ENCODE peak calls at places on chromosomes 5 and 9, in nine cellular contexts. One of them, this sample, is unnamed.

GRCh38 chr5:174755103-174755502 is 30.7 kb downstream of the MSX2 start:
- DNase-seq in GM12878: no peak
- DNase-seq in K562: no peak
- DNase-seq in transverse colon: no peak
- DNase-seq in prostate gland: no peak
- DNase-seq in HL-60: no peak
- DNase-seq in spleen: no peak
- DNase-seq in breast epithelium: no peak
- DNase-seq in HCT116: no peak
- DNase-seq in this sample: no peak

GRCh38 chr5:32542216-32543059 is 42.9 kb upstream of the SUB1 start:
- DNase-seq in GM12878: peak; percentile 97
- DNase-seq in K562: no peak
- DNase-seq in HL-60: peak; percentile 78
- DNase-seq in spleen: no peak
- DNase-seq in HCT116: no peak
- DNase-seq in transverse colon: no peak
- DNase-seq in breast epithelium: no peak
- DNase-seq in prostate gland: no peak
- DNase-seq in this sample: no peak

GRCh38 chr9:73199886-73200285 is 48.2 kb downstream of the ANXA1 start:
- DNase-seq in HL-60: no peak
- DNase-seq in transverse colon: no peak
- DNase-seq in spleen: no peak
- DNase-seq in HCT116: peak; percentile 43
- DNase-seq in K562: peak; percentile 4
- DNase-seq in breast epithelium: no peak
- DNase-seq in GM12878: no peak
- DNase-seq in prostate gland: peak; percentile 50
- DNase-seq in this sample: no peak

GRCh38 chr5:388266-389196 is 54.4 kb upstream of the EXOC3 start:
- DNase-seq in breast epithelium: peak; percentile 41
- DNase-seq in HL-60: no peak
- DNase-seq in prostate gland: peak; percentile 3
- DNase-seq in K562: no peak
- DNase-seq in HCT116: no peak
- DNase-seq in spleen: peak; percentile 71
- DNase-seq in GM12878: no peak
- DNase-seq in transverse colon: no peak
- DNase-seq in this sample: no peak

GRCh38 chr5:135308752-135309151 is 90.3 kb downstream of the MACROH2A1 start:
- DNase-seq in K562: no peak
- DNase-seq in breast epithelium: no peak
- DNase-seq in prostate gland: peak; percentile 2
- DNase-seq in transverse colon: no peak
- DNase-seq in HCT116: no peak
- DNase-seq in GM12878: no peak
- DNase-seq in HL-60: no peak
- DNase-seq in spleen: no peak
- DNase-seq in this sample: no peak

GRCh38 chr9:25472085-25472607 is 206.1 kb downstream of the TUSC1 start:
- DNase-seq in K562: no peak
- DNase-seq in GM12878: no peak
- DNase-seq in breast epithelium: no peak
- DNase-seq in spleen: no peak
- DNase-seq in HCT116: no peak
- DNase-seq in prostate gland: no peak
- DNase-seq in HL-60: no peak
- DNase-seq in transverse colon: no peak
- DNase-seq in this sample: no peak

GRCh38 chr5:99059685-99060084 is 130.9 kb upstream of the CHD1 start:
- DNase-seq in HCT116: no peak
- DNase-seq in K562: no peak
- DNase-seq in breast epithelium: no peak
- DNase-seq in HL-60: no peak
- DNase-seq in spleen: no peak
- DNase-seq in GM12878: no peak
- DNase-seq in prostate gland: no peak
- DNase-seq in transverse colon: no peak
- DNase-seq in this sample: no peak

GRCh38 chr5:1668141-1668721 is 131.4 kb downstream of the MRPL36 start:
- DNase-seq in K562: peak; percentile 54
- DNase-seq in breast epithelium: peak; percentile 15
- DNase-seq in HCT116: no peak
- DNase-seq in prostate gland: no peak
- DNase-seq in GM12878: no peak
- DNase-seq in spleen: no peak
- DNase-seq in HL-60: no peak
- DNase-seq in transverse colon: no peak
- DNase-seq in this sample: no peak

GRCh38 chr5:102561894-102562760 is 63.3 kb upstream of the SLCO6A1 start:
- DNase-seq in GM12878: no peak
- DNase-seq in breast epithelium: no peak
- DNase-seq in spleen: no peak
- DNase-seq in K562: peak; percentile 14
- DNase-seq in HL-60: no peak
- DNase-seq in prostate gland: no peak
- DNase-seq in HCT116: peak; percentile 48
- DNase-seq in transverse colon: peak; percentile 11
- DNase-seq in this sample: no peak

GRCh38 chr5:62431735-62432617 is 19.4 kb downstream of the IPO11 start:
- DNase-seq in HCT116: no peak
- DNase-seq in GM12878: no peak
- DNase-seq in HL-60: no peak
- DNase-seq in K562: no peak
- DNase-seq in transverse colon: peak; percentile 14
- DNase-seq in prostate gland: no peak
- DNase-seq in breast epithelium: no peak
- DNase-seq in spleen: no peak
- DNase-seq in this sample: no peak

GRCh38 chr5:167888395-167888794 is 403.1 kb upstream of the WWC1 start:
- DNase-seq in GM12878: no peak
- DNase-seq in transverse colon: no peak
- DNase-seq in spleen: no peak
- DNase-seq in K562: no peak
- DNase-seq in breast epithelium: no peak
- DNase-seq in HL-60: no peak
- DNase-seq in HCT116: no peak
- DNase-seq in prostate gland: no peak
- DNase-seq in this sample: no peak

GRCh38 chr5:143496928-143497327 is 93.4 kb upstream of the NR3C1 start:
- DNase-seq in transverse colon: no peak
- DNase-seq in K562: no peak
- DNase-seq in prostate gland: no peak
- DNase-seq in spleen: no peak
- DNase-seq in GM12878: no peak
- DNase-seq in HCT116: no peak
- DNase-seq in breast epithelium: no peak
- DNase-seq in HL-60: no peak
- DNase-seq in this sample: no peak

GRCh38 chr5:137672001-137672400 is 63.9 kb downstream of the KLHL3 start:
- DNase-seq in HL-60: no peak
- DNase-seq in transverse colon: peak; percentile 10
- DNase-seq in HCT116: no peak
- DNase-seq in GM12878: no peak
- DNase-seq in K562: no peak
- DNase-seq in breast epithelium: no peak
- DNase-seq in prostate gland: no peak
- DNase-seq in spleen: no peak
- DNase-seq in this sample: no peak

GRCh38 chr5:75281716-75282465 is 45.2 kb upstream of the ANKRD31 start:
- DNase-seq in K562: no peak
- DNase-seq in HCT116: peak; percentile 81
- DNase-seq in HL-60: no peak
- DNase-seq in transverse colon: no peak
- DNase-seq in spleen: no peak
- DNase-seq in prostate gland: no peak
- DNase-seq in breast epithelium: no peak
- DNase-seq in GM12878: no peak
- DNase-seq in this sample: no peak

GRCh38 chr5:142661957-142662356 is 23.9 kb downstream of the FGF1 start:
- DNase-seq in breast epithelium: no peak
- DNase-seq in K562: no peak
- DNase-seq in transverse colon: no peak
- DNase-seq in HL-60: no peak
- DNase-seq in HCT116: no peak
- DNase-seq in spleen: no peak
- DNase-seq in GM12878: no peak
- DNase-seq in prostate gland: no peak
- DNase-seq in this sample: no peak

GRCh38 chr5:81948349-81948748 is 23.5 kb upstream of the ATG10 start:
- DNase-seq in HCT116: no peak
- DNase-seq in prostate gland: no peak
- DNase-seq in GM12878: no peak
- DNase-seq in breast epithelium: no peak
- DNase-seq in HL-60: no peak
- DNase-seq in K562: no peak
- DNase-seq in spleen: no peak
- DNase-seq in transverse colon: no peak
- DNase-seq in this sample: no peak

GRCh38 chr5:139481580-139482049 is 943 bp downstream of the STING1 start:
- DNase-seq in GM12878: no peak
- DNase-seq in breast epithelium: peak; percentile 25
- DNase-seq in spleen: peak; percentile 78
- DNase-seq in HL-60: no peak
- DNase-seq in K562: peak; percentile 43
- DNase-seq in HCT116: no peak
- DNase-seq in prostate gland: no peak
- DNase-seq in transverse colon: peak; percentile 39
- DNase-seq in this sample: no peak

GRCh38 chr5:139486201-139486600 is 3.6 kb upstream of the STING1 start:
- DNase-seq in GM12878: no peak
- DNase-seq in HL-60: no peak
- DNase-seq in transverse colon: no peak
- DNase-seq in HCT116: no peak
- DNase-seq in breast epithelium: no peak
- DNase-seq in spleen: no peak
- DNase-seq in K562: peak; percentile 7
- DNase-seq in prostate gland: no peak
- DNase-seq in this sample: no peak

GRCh38 chr5:139488269-139488668 is 5.7 kb upstream of the STING1 start:
- DNase-seq in transverse colon: peak; percentile 25
- DNase-seq in breast epithelium: no peak
- DNase-seq in spleen: peak; percentile 77
- DNase-seq in HCT116: no peak
- DNase-seq in HL-60: no peak
- DNase-seq in GM12878: no peak
- DNase-seq in K562: peak; percentile 7
- DNase-seq in prostate gland: no peak
- DNase-seq in this sample: no peak

GRCh38 chr5:139481122-139481533 is 1.4 kb downstream of the STING1 start:
- DNase-seq in GM12878: no peak
- DNase-seq in prostate gland: peak; percentile 42
- DNase-seq in spleen: peak; percentile 78
- DNase-seq in HL-60: no peak
- DNase-seq in K562: peak; percentile 52
- DNase-seq in breast epithelium: peak; percentile 31
- DNase-seq in transverse colon: no peak
- DNase-seq in HCT116: no peak
- DNase-seq in this sample: no peak

DNA sequence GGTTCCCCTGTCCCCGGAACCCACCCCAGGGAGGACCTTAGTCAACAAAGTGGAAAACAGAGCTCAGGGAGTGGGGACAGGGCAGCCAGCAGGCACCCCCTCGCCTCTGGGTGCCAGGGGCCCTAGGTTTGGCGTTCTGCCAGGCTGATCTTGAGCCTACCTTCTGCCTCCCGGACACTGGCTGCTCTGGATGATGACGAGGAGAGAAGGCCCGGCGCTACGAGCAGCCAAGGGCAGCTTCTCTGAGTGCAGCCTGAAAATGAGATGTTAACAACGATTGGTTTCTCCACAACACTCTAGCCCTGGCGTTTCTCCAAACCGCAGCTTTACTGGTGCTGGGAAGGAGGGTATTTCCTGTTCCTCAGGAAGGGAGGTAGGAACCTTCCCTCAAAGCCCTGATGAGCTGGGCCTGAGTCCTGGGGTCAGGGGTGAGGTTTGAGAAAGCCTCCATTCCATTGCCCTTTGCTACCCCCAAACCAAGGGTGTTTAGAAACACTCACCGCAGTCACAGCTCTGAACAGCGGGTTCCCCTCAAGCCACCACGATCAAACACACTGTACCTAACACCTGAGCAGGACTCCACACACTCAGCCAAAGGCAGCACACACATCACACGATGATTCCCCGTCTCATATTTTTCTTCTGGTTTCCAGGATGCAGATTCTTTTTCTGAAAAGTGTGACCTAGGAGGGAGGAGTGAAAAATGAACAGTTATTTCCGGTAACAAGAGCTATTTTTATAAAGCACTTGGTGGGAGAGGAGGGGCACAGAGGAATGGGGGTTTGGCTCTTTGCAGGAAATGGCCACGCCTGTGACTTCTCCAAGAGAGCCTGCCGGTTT is at the start of gene STING1:
- DNase-seq in HCT116: peak; percentile 71
- DNase-seq in K562: peak; percentile 76
- DNase-seq in transverse colon: peak; percentile 89
- DNase-seq in spleen: peak; percentile 88
- DNase-seq in breast epithelium: peak; percentile 91
- DNase-seq in HL-60: peak; percentile 83
- DNase-seq in GM12878: peak; percentile 41
- DNase-seq in prostate gland: peak; percentile 89
- DNase-seq in this sample: no peak
- TF ChIP-seq POLR2AphosphoS5 in HCT116: peak; percentile 66
- TF ChIP-seq POLR2AphosphoS5 in K562: peak; percentile 68
- TF ChIP-seq POLR2AphosphoS5 in transverse colon: peak; percentile 25
- TF ChIP-seq POLR2AphosphoS5 in spleen: peak; percentile 72
- TF ChIP-seq POLR2AphosphoS5 in breast epithelium: peak; percentile 50
- TF ChIP-seq POLR2AphosphoS5 in HL-60: peak; percentile 62
- TF ChIP-seq POLR2AphosphoS5 in GM12878: peak; percentile 47
- TF ChIP-seq POLR2AphosphoS5 in prostate gland: peak; percentile 82
- TF ChIP-seq POLR2AphosphoS5 in this sample: no peak

GRCh38 chr5:38830521-38831051 is 15.2 kb upstream of the OSMR start:
- DNase-seq in transverse colon: no peak
- DNase-seq in K562: no peak
- DNase-seq in prostate gland: no peak
- DNase-seq in HL-60: no peak
- DNase-seq in GM12878: no peak
- DNase-seq in breast epithelium: no peak
- DNase-seq in HCT116: no peak
- DNase-seq in spleen: no peak
- DNase-seq in this sample: no peak
- TF ChIP-seq POLR2AphosphoS5 in transverse colon: no peak
- TF ChIP-seq POLR2AphosphoS5 in K562: no peak
- TF ChIP-seq POLR2AphosphoS5 in prostate gland: no peak
- TF ChIP-seq POLR2AphosphoS5 in HL-60: no peak
- TF ChIP-seq POLR2AphosphoS5 in GM12878: no peak
- TF ChIP-seq POLR2AphosphoS5 in breast epithelium: no peak
- TF ChIP-seq POLR2AphosphoS5 in HCT116: no peak
- TF ChIP-seq POLR2AphosphoS5 in spleen: no peak
- TF ChIP-seq POLR2AphosphoS5 in this sample: no peak

GRCh38 chr9:22157831-22158230 is 148.7 kb upstream of the CDKN2B start:
- DNase-seq in HCT116: no peak
- DNase-seq in GM12878: no peak
- DNase-seq in breast epithelium: no peak
- DNase-seq in transverse colon: no peak
- DNase-seq in prostate gland: no peak
- DNase-seq in HL-60: no peak
- DNase-seq in K562: no peak
- DNase-seq in spleen: no peak
- DNase-seq in this sample: no peak
- TF ChIP-seq POLR2AphosphoS5 in HCT116: no peak
- TF ChIP-seq POLR2AphosphoS5 in GM12878: no peak
- TF ChIP-seq POLR2AphosphoS5 in breast epithelium: no peak
- TF ChIP-seq POLR2AphosphoS5 in transverse colon: no peak
- TF ChIP-seq POLR2AphosphoS5 in prostate gland: no peak
- TF ChIP-seq POLR2AphosphoS5 in HL-60: no peak
- TF ChIP-seq POLR2AphosphoS5 in K562: no peak
- TF ChIP-seq POLR2AphosphoS5 in spleen: no peak
- TF ChIP-seq POLR2AphosphoS5 in this sample: no peak

GRCh38 chr5:175797521-175798038 is 73.8 kb upstream of the CPLX2 start:
- DNase-seq in HCT116: no peak
- DNase-seq in prostate gland: no peak
- DNase-seq in GM12878: no peak
- DNase-seq in K562: no peak
- DNase-seq in transverse colon: no peak
- DNase-seq in breast epithelium: no peak
- DNase-seq in HL-60: peak; percentile 5
- DNase-seq in spleen: no peak
- DNase-seq in this sample: no peak
- TF ChIP-seq POLR2AphosphoS5 in HCT116: no peak
- TF ChIP-seq POLR2AphosphoS5 in prostate gland: no peak
- TF ChIP-seq POLR2AphosphoS5 in GM12878: no peak
- TF ChIP-seq POLR2AphosphoS5 in K562: no peak
- TF ChIP-seq POLR2AphosphoS5 in transverse colon: no peak
- TF ChIP-seq POLR2AphosphoS5 in breast epithelium: no peak
- TF ChIP-seq POLR2AphosphoS5 in HL-60: no peak
- TF ChIP-seq POLR2AphosphoS5 in spleen: no peak
- TF ChIP-seq POLR2AphosphoS5 in this sample: no peak